ENCODE peak calls at places on chromosomes 1 and 21, in eight cellular contexts. D is foreskin fibroblast, Q is GM13976, R is H1, X is activated B cell treated with CpG ODN at 0.5 μM for 24 hours, A is heart left ventricle, Z is left ventricle myocardium inferior, F is astrocyte. M is an unnamed sample.
A peak's percentile ranks its signal among the peaks of the same experiment; 100 is the strongest.

GRCh38 chr1:83999316-83999819 is 436 bp upstream of the TTLL7 start:
- DNase-seq in D (peak; percentile 91), Q (peak; percentile 80), R (no peak), X (no peak), A (peak; percentile 70), Z (peak; percentile 79), F (peak; percentile 65), M (peak; percentile 83)

GRCh38 chr1:58755468-58755872 is 28.4 kb downstream of the JUN start:
- DNase-seq in D (peak; percentile 100), Q (peak; percentile 38), R (no peak), X (no peak), A (peak; percentile 45), Z (peak; percentile 28), F (peak; percentile 100), M (peak; percentile 99)

GRCh38 chr1:92184632-92185031 is 33.1 kb upstream of the C1orf146 start:
- DNase-seq in D (peak; percentile 79), Q (no peak), R (no peak), X (no peak), A (no peak), Z (no peak), F (peak; percentile 87), M (peak; percentile 61)

GRCh38 chr1:1144122-1144842 is 28.4 kb upstream of the C1orf159 start:
- DNase-seq in D (no peak), Q (peak; percentile 78), R (no peak), X (peak; percentile 71), A (no peak), Z (no peak), F (no peak), M (no peak)

GRCh38 chr1:3000671-3001470 is 20.4 kb upstream of the ACTRT2 start:
- DNase-seq in D (no peak), Q (no peak), R (no peak), X (peak; percentile 10), A (no peak), Z (no peak), F (no peak), M (no peak)

GRCh38 chr1:181324797-181325616 is 158.3 kb upstream of the CACNA1E start:
- DNase-seq in D (no peak), Q (peak; percentile 15), R (no peak), X (no peak), A (no peak), Z (no peak), F (no peak), M (no peak)

GRCh38 chr1:175072131-175072941 is 4.7 kb downstream of the TNN start:
- DNase-seq in D (peak; percentile 57), Q (peak; percentile 68), R (no peak), X (no peak), A (peak; percentile 44), Z (peak; percentile 40), F (peak; percentile 88), M (peak; percentile 59)

GRCh38 chr1:119330062-119330939 is 38.3 kb upstream of the HAO2 start:
- DNase-seq in D (peak; percentile 31), Q (no peak), R (no peak), X (no peak), A (no peak), Z (no peak), F (peak; percentile 3), M (no peak)

GRCh38 chr1:240027059-240027462 is 64.6 kb upstream of the FMN2 start:
- DNase-seq in D (peak; percentile 87), Q (peak; percentile 42), R (peak; percentile 57), X (no peak), A (no peak), Z (no peak), F (peak; percentile 12), M (peak; percentile 65)

GRCh38 chr1:226657788-226658537 is 81.1 kb downstream of the ITPKB start:
- DNase-seq in D (no peak), Q (no peak), R (no peak), X (no peak), A (no peak), Z (no peak), F (no peak), M (no peak)

GRCh38 chr1:110433803-110434202 is 17.1 kb upstream of the PROK1 start:
- DNase-seq in D (peak; percentile 46), Q (no peak), R (peak; percentile 66), X (no peak), A (peak; percentile 25), Z (peak; percentile 47), F (peak; percentile 12), M (peak; percentile 33)

GRCh38 chr1:215055281-215055935 is 27.1 kb upstream of the KCNK2 start:
- DNase-seq in D (no peak), Q (no peak), R (no peak), X (no peak), A (no peak), Z (no peak), F (no peak), M (peak; percentile 10)

DNA sequence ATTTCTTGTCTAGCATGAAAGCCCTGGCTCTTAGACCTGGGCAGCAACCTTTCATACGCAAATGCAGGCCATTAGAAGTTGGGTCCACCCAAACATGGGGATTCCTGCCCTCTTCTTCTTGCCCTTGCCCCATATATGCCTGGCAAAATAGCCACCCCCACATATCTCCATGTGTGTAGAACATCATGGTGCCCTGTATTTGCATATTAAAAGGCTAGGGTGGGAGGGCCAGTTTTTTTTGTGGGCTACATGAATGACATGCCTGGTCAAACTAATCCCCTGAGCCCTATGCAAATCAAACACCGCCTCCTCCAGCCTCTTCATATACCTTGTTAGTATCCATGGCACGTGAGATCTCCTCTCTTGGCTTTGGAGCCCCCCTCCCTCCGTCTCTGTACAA is 24.7 kb downstream of the MFSD2A start:
- DNase-seq in D (no peak), Q (no peak), R (no peak), X (no peak), A (no peak), Z (no peak), F (no peak), M (no peak)
- TF ChIP-seq CTCF in D (no peak), Q (no peak), R (no peak), X (no peak), A (no peak), Z (no peak), F (no peak), M (no peak)

GRCh38 chr21:37259426-37259825 is 7.7 kb downstream of the VPS26C start:
- DNase-seq in D (peak; percentile 46), Q (no peak), R (peak; percentile 37), X (no peak), A (no peak), Z (no peak), F (no peak), M (no peak)

GRCh38 chr21:37253991-37254390 is 13.1 kb downstream of the VPS26C start:
- DNase-seq in D (no peak), Q (no peak), R (no peak), X (no peak), A (no peak), Z (no peak), F (peak; percentile 17), M (no peak)

GRCh38 chr21:37257967-37258877 is 8.9 kb downstream of the VPS26C start:
- DNase-seq in D (peak; percentile 72), Q (peak; percentile 86), R (peak; percentile 80), X (peak; percentile 63), A (peak; percentile 58), Z (peak; percentile 58), F (peak; percentile 34), M (peak; percentile 68)

DNA sequence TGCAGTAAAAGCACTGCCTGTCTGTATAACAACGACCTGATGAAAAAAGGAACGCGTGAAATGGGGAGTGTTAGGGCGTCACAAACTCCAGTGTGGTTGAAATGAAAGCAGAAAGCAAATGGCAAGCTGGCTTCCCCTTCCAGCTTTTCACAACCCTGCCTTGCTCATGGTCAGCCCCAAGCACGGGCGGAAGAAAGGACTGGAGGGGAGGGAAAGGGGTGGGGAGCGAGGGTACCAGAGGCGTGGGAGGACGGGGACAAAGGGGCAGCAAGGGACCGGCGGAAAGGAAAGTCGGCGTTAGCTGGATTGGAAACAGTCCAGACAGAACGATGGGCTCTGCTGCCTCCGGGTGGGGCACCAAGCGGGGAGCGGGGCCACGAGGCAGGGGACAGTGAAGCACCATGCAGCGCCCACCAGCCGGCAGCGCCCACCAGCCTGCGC is 9.6 kb downstream of the VPS26C start:
- DNase-seq in D (no peak), Q (peak; percentile 63), R (no peak), X (peak; percentile 24), A (peak; percentile 32), Z (peak; percentile 23), F (peak; percentile 24), M (peak; percentile 48)
- TF ChIP-seq CTCF in D (no peak), Q (no peak), R (no peak), X (no peak), A (no peak), Z (no peak), F (no peak), M (no peak)

GRCh38 chr1:232598133-232598532 is 31.8 kb downstream of the SIPA1L2 start:
- DNase-seq in D (no peak), Q (no peak), R (no peak), X (no peak), A (no peak), Z (no peak), F (no peak), M (no peak)

GRCh38 chr1:232599178-232600041 is 30.5 kb downstream of the SIPA1L2 start:
- DNase-seq in D (peak; percentile 7), Q (no peak), R (no peak), X (no peak), A (no peak), Z (no peak), F (no peak), M (no peak)

GRCh38 chr1:232600430-232601258 is 29.3 kb downstream of the SIPA1L2 start:
- DNase-seq in D (no peak), Q (no peak), R (no peak), X (no peak), A (no peak), Z (no peak), F (peak; percentile 60), M (no peak)

GRCh38 chr1:232598837-232599177 is 31.1 kb downstream of the SIPA1L2 start:
- DNase-seq in D (no peak), Q (no peak), R (no peak), X (no peak), A (no peak), Z (no peak), F (no peak), M (no peak)

DNA sequence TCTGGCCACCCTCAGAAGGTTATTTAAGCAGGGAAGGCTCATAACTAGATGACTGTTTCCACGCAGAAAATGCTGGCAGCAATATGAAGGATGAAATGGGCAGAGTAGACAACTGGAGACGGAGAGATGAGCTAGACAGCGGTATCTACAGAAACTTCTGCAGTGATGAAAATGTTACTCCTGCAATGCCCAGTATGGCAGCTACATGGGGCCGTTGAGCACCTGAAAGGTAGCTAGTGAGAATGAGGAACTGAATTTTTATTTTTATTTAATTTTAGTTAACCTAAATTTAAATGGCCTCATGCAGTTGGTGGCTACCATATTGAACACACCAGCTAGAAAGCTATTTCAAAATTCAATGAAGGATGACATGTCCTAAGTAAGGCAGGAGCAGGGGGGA is 27.3 kb downstream of the SIPA1L2 start:
- DNase-seq in D (no peak), Q (no peak), R (no peak), X (no peak), A (no peak), Z (no peak), F (no peak), M (no peak)
- TF ChIP-seq CTCF in D (no peak), Q (no peak), R (no peak), X (no peak), A (no peak), Z (peak; percentile 24), F (peak; percentile 12), M (peak; percentile 6)

DNA sequence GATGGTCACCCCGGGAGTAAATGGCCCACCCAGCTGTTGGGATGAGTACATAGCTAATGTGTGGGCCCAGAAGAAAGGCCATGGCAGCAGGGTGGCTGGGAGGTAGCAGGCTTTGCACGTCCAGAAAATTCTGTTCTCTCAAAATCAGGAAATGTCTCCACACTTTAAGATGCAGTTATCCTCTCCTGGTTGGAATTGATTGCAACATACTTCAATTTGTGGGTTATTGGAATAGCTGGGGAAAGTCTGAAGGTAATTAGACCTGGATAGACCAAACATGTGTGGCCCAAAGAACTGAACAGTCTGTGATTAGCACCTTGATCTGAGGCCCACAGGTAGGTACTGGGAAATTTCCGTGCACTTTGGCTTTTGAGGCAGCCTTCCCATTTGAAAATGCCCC is 30.2 kb downstream of the COA7 start:
- DNase-seq in D (no peak), Q (no peak), R (no peak), X (no peak), A (no peak), Z (no peak), F (no peak), M (no peak)
- TF ChIP-seq CTCF in D (no peak), Q (no peak), R (no peak), X (no peak), A (no peak), Z (no peak), F (no peak), M (no peak)

M was measured in cardiac fibroblast.